ENCODE peak calls at places on chromosomes 12 and 14, in nine cellular contexts. Z is KG1, W is globus pallidus, M is NCI-H2171, G is endothelial cell, Q is EH, R is tibial artery, A is AG08396, B is Right ventricle myocardium inferior. X is an unnamed sample.

GRCh38 chr12:6959376-6960290 is 8.5 kb downstream of the PTPN6 start:
- DNase-seq in G (no peak), B (peak; percentile 71), M (no peak), R (peak; percentile 68), Q (no peak), W (no peak), A (no peak), Z (no peak), X (no peak)

GRCh38 chr12:50839032-50839431 is 3.7 kb upstream of the TMPRSS12 start:
- DNase-seq in B (no peak), Q (no peak), R (no peak), M (no peak), W (no peak), G (no peak), Z (no peak), A (no peak), X (no peak)

GRCh38 chr14:77023001-77023996 is 5.2 kb downstream of the IRF2BPL start:
- DNase-seq in R (no peak), M (no peak), A (peak; percentile 27), W (no peak), Z (no peak), B (no peak), G (no peak), Q (peak; percentile 55), X (no peak)

GRCh38 chr12:1162083-1162760 is 171.2 kb downstream of the ERC1 start:
- DNase-seq in M (peak; percentile 55), Z (no peak), B (no peak), R (no peak), Q (no peak), A (no peak), W (peak; percentile 55), G (no peak), X (no peak)

GRCh38 chr12:123984903-123985302 is 11.9 kb downstream of the ZNF664 start:
- DNase-seq in G (no peak), W (no peak), A (no peak), M (no peak), B (no peak), Q (no peak), R (no peak), Z (no peak), X (no peak)

GRCh38 chr12:5073838-5074237 is 30.2 kb downstream of the KCNA5 start:
- DNase-seq in G (no peak), Z (no peak), W (no peak), Q (peak; percentile 43), B (no peak), M (no peak), R (no peak), A (peak; percentile 38), X (peak; percentile 10)

GRCh38 chr12:42798811-42799438 is 209.4 kb upstream of the PRICKLE1 start:
- DNase-seq in A (peak; percentile 22), G (no peak), M (no peak), R (no peak), Z (no peak), W (no peak), B (no peak), Q (peak; percentile 82), X (no peak)

GRCh38 chr14:30053103-30053502 is 125.5 kb upstream of the PRKD1 start:
- DNase-seq in B (no peak), G (no peak), W (peak; percentile 22), R (no peak), A (no peak), Z (no peak), M (no peak), Q (no peak), X (no peak)

GRCh38 chr12:121000530-121000929 is 15.8 kb downstream of the C12orf43 start:
- DNase-seq in W (no peak), R (no peak), M (no peak), A (no peak), Z (no peak), Q (no peak), B (no peak), G (no peak), X (no peak)

GRCh38 chr14:26859483-26859882 is 261.6 kb upstream of the NOVA1 start:
- DNase-seq in G (no peak), Z (no peak), A (no peak), M (no peak), R (no peak), W (no peak), B (no peak), Q (no peak), X (no peak)

GRCh38 chr14:70339039-70339438 is 20.4 kb downstream of the COX16 start:
- DNase-seq in M (no peak), G (no peak), A (no peak), R (no peak), Z (no peak), W (no peak), Q (no peak), B (no peak), X (no peak)

GRCh38 chr12:38995249-38995648 is 89.9 kb upstream of the CPNE8 start:
- DNase-seq in G (no peak), W (no peak), A (no peak), Q (no peak), M (no peak), Z (no peak), B (no peak), R (no peak), X (no peak)

GRCh38 chr12:42985506-42985905 is 396.0 kb upstream of the PRICKLE1 start:
- DNase-seq in A (no peak), Q (no peak), Z (no peak), G (peak; percentile 13), M (no peak), W (no peak), B (no peak), R (no peak), X (no peak)

GRCh38 chr12:132109741-132110140 is 34.4 kb downstream of the DDX51 start:
- DNase-seq in W (no peak), A (no peak), R (no peak), G (no peak), M (no peak), Q (peak; percentile 15), B (no peak), Z (no peak), X (no peak)

GRCh38 chr12:54680374-54680773 is 32.2 kb upstream of the DCD start:
- DNase-seq in Q (peak; percentile 11), M (no peak), B (no peak), Z (no peak), G (peak; percentile 58), A (peak; percentile 17), W (no peak), R (no peak), X (peak; percentile 50)

X was measured in K562.